ENCODE peak calls at places on chromosomes 12 and 14, in four cellular contexts. H, V, E and N are unnamed samples.

GRCh38 chr12:16563519-16563918 is 42.4 kb downstream of the LMO3 start:
- DNase-seq in V (no peak), H (no peak), E (no peak), N (no peak)

GRCh38 chr12:110744176-110744575 is 1.5 kb upstream of the PPP1CC start:
- DNase-seq in E (peak), H (no peak), V (no peak), N (no peak)

GRCh38 chr14:30389134-30389900 is 169.6 kb upstream of the G2E3 start:
- DNase-seq in V (no peak), E (peak), H (peak), N (no peak)

GRCh38 chr14:72416892-72417291 is 477.0 kb downstream of the DPF3 start:
- DNase-seq in V (no peak), H (no peak), E (peak), N (no peak)

GRCh38 chr12:72346331-72346944 is 74.3 kb downstream of the TRHDE start:
- DNase-seq in V (peak), H (peak), E (peak), N (peak)

GRCh38 chr14:87992349-87992719 is 648 bp downstream of the GALC start:
- DNase-seq in V (no peak), E (no peak), H (peak), N (no peak)

GRCh38 chr12:52772727-52773126 is 4.4 kb downstream of the KRT76 start:
- DNase-seq in V (no peak), H (no peak), E (no peak), N (no peak)

GRCh38 chr14:50801706-50802105 is 29.3 kb downstream of the NIN start:
- DNase-seq in V (no peak), H (no peak), E (no peak), N (no peak)

GRCh38 chr12:69916541-69917270 is 91.7 kb downstream of the MYRFL start:
- DNase-seq in E (no peak), V (no peak), H (no peak), N (no peak)

GRCh38 chr12:46770501-46771183 is 55.2 kb downstream of the SLC38A4 start:
- DNase-seq in H (no peak), E (no peak), V (no peak), N (peak)

GRCh38 chr12:122743895-122744525 is 8.6 kb upstream of the DENR start:
- DNase-seq in E (no peak), H (no peak), V (no peak), N (no peak)

GRCh38 chr14:50619569-50620141 is 48.5 kb downstream of the SAV1 start:
- DNase-seq in H (no peak), V (no peak), E (no peak), N (no peak)

GRCh38 chr14:76772300-76773187 is 11.3 kb downstream of the VASH1 start:
- DNase-seq in V (peak), E (no peak), H (no peak), N (no peak)

GRCh38 chr14:76564471-76565119 is 188.7 kb downstream of the ESRRB start:
- DNase-seq in V (no peak), E (no peak), H (no peak), N (no peak)

GRCh38 chr14:96051642-96052540 is 12.7 kb downstream of the C14orf132 start:
- DNase-seq in E (peak), H (no peak), V (no peak), N (peak)

GRCh38 chr14:90700928-90701776 is 115.1 kb downstream of the TTC7B start:
- DNase-seq in V (no peak), H (no peak), E (no peak), N (no peak)

GRCh38 chr14:105865904-105866840 is 339.8 kb downstream of the TMEM121 start:
- DNase-seq in E (no peak), H (no peak), V (no peak), N (peak)

GRCh38 chr12:70983692-70984091 is 63.2 kb upstream of the PTPRR start:
- DNase-seq in V (no peak), E (no peak), H (no peak), N (no peak)

GRCh38 chr14:61528591-61529021 is 166.7 kb upstream of the HIF1A start:
- DNase-seq in V (no peak), E (no peak), H (peak), N (no peak)

GRCh38 chr12:1724250-1724649 is 33.4 kb downstream of the ADIPOR2 start:
- DNase-seq in E (no peak), V (no peak), H (no peak), N (no peak)

GRCh38 chr14:102097441-102098135 is 10.7 kb upstream of the HSP90AA1 start:
- DNase-seq in E (peak), H (no peak), V (no peak), N (peak)

GRCh38 chr14:26730929-26731618 is 133.2 kb upstream of the NOVA1 start:
- DNase-seq in V (peak), E (no peak), H (no peak), N (peak)

GRCh38 chr12:82880442-82880901 is 193.8 kb downstream of the TMTC2 start:
- DNase-seq in E (no peak), H (no peak), V (no peak), N (no peak)

GRCh38 chr12:57454213-57454565 is 918 bp upstream of the INHBE start:
- DNase-seq in V (no peak), H (no peak), E (no peak), N (no peak)

GRCh38 chr14:29927596-29928341 is at the start of gene PRKD1:
- DNase-seq in H (peak), V (peak), E (peak), N (no peak)

GRCh38 chr12:12333980-12334709 is 15.9 kb downstream of the MANSC1 start:
- DNase-seq in H (no peak), E (peak), V (peak), N (peak)